ENCODE peak calls at places on chromosomes 3 and 15, in nine cellular contexts. Z is activated naive CD8-positive, alpha-beta T cell treated with anti-CD3 and anti-CD28 coated beads, Interleukin-2, amount 50 U/mL, for 24 hours; C is mucosa of descending colon; I is left cardiac atrium; S is amniotic stem cell; Q is AG08396; J is posterior cingulate gyrus; X is SW480; O is ELR. D is an unnamed sample.

GRCh38 chr3:111252795-111253194 is 181.2 kb downstream of the NECTIN3 start:
- DNase-seq in J (no peak), Q (peak), X (peak), C (peak), I (no peak), S (no peak), O (peak), Z (no peak), D (no peak)

GRCh38 chr3:9837701-9838582 is 5.9 kb downstream of the RPUSD3 start:
- DNase-seq in O (peak), Z (no peak), X (no peak), S (no peak), Q (no peak), I (no peak), C (no peak), J (peak), D (no peak)

GRCh38 chr15:81294501-81294850 is 29.5 kb downstream of the STARD5 start:
- DNase-seq in I (no peak), Q (no peak), O (no peak), J (no peak), S (no peak), X (no peak), C (peak), Z (peak), D (no peak)

GRCh38 chr3:58719684-58720083 is 53.1 kb upstream of the FAM3D start:
- DNase-seq in Z (no peak), S (no peak), I (no peak), O (no peak), J (no peak), Q (no peak), C (no peak), X (no peak), D (no peak)

GRCh38 chr3:24128195-24129005 is 183.3 kb downstream of the NR1D2 start:
- DNase-seq in O (peak), Z (no peak), I (no peak), S (no peak), C (no peak), J (no peak), Q (peak), X (no peak), D (no peak)

GRCh38 chr3:128278761-128279593 is 125.7 kb downstream of the EEFSEC start:
- DNase-seq in C (peak), J (peak), X (no peak), O (peak), Q (peak), I (peak), S (peak), Z (no peak), D (no peak)

GRCh38 chr3:146577662-146578061 is 27.5 kb downstream of the PLSCR5 start:
- DNase-seq in X (peak), Q (peak), O (peak), C (peak), I (no peak), J (no peak), Z (no peak), S (peak), D (no peak)

GRCh38 chr15:99249270-99249817 is at the start of gene TTC23:
- DNase-seq in C (peak), J (no peak), I (peak), X (peak), Z (no peak), Q (peak), S (peak), O (peak), D (no peak)

GRCh38 chr15:98438907-98439306 is 209.4 kb upstream of the IGF1R start:
- DNase-seq in Z (no peak), S (no peak), Q (no peak), X (no peak), O (no peak), C (no peak), I (no peak), J (no peak), D (no peak)

GRCh38 chr3:143145951-143146350 is 26.4 kb downstream of the CHST2 start:
- DNase-seq in J (no peak), I (no peak), Q (no peak), O (no peak), S (no peak), X (no peak), Z (no peak), C (no peak), D (no peak)

GRCh38 chr15:65101418-65101890 is 13.5 kb downstream of the UBAP1L start:
- DNase-seq in Z (peak), O (peak), X (peak), J (peak), I (peak), S (no peak), Q (peak), C (peak), D (no peak)

GRCh38 chr3:172859035-172859434 is 108.5 kb downstream of the ECT2 start:
- DNase-seq in O (peak), C (no peak), X (no peak), S (no peak), J (no peak), Z (no peak), I (no peak), Q (no peak), D (no peak)

GRCh38 chr15:72369964-72370363 is 5.8 kb downstream of the HEXA start:
- DNase-seq in X (no peak), S (no peak), O (no peak), J (no peak), Q (no peak), I (no peak), C (no peak), Z (no peak), D (no peak)

GRCh38 chr15:34721802-34722795 is 32.7 kb downstream of the GJD2 start:
- DNase-seq in J (peak), I (peak), O (peak), S (peak), Z (no peak), X (peak), Q (peak), C (no peak), D (no peak)

GRCh38 chr3:129313415-129313982 is 34.8 kb downstream of the HMCES start:
- DNase-seq in S (no peak), I (no peak), X (peak), J (no peak), Q (peak), Z (no peak), C (no peak), O (no peak), D (no peak)

GRCh38 chr3:29677421-29677820 is 396.6 kb downstream of the RBMS3 start:
- DNase-seq in X (no peak), Q (no peak), O (no peak), I (no peak), S (no peak), Z (no peak), J (no peak), C (no peak), D (no peak)

GRCh38 chr3:182618981-182619591 is 174.2 kb upstream of the ATP11B start:
- DNase-seq in I (no peak), X (peak), S (no peak), O (peak), C (no peak), Q (no peak), Z (no peak), J (no peak), D (no peak)

D was measured in CD14-positive monocyte.